ENCODE peak calls at places on chromosomes 6 and 20, in seven cellular contexts. S is stomach, I is SK-N-SH, W is transverse colon, K is tibial nerve, Q is A549, X is suprapubic skin. R is an unnamed sample.

GRCh38 chr20:58640446-58640845 is 10.6 kb upstream of the STX16 start:
- DNase-seq in Q (no peak), X (no peak), W (no peak), K (no peak), I (no peak), S (no peak), R (no peak)

GRCh38 chr20:3103369-3104032 is 19.0 kb upstream of the AVP start:
- DNase-seq in I (no peak), Q (no peak), X (no peak), W (no peak), K (no peak), S (no peak), R (no peak)

GRCh38 chr20:43383026-43383795 is 74.5 kb upstream of the SRSF6 start:
- DNase-seq in I (no peak), X (no peak), S (no peak), Q (no peak), W (no peak), K (no peak), R (no peak)

GRCh38 chr6:136598048-136598447 is 47.8 kb upstream of the MAP7 start:
- DNase-seq in I (no peak), S (no peak), W (no peak), X (no peak), K (no peak), Q (no peak), R (no peak)

GRCh38 chr20:62949153-62949821 is 3.2 kb upstream of the SLC17A9 start:
- DNase-seq in W (no peak), X (no peak), Q (no peak), S (no peak), I (no peak), K (no peak), R (no peak)

GRCh38 chr6:1335367-1336037 is 23.6 kb downstream of the FOXQ1 start:
- DNase-seq in K (no peak), S (peak), I (no peak), Q (no peak), X (no peak), W (peak), R (no peak)

GRCh38 chr6:170114956-170115855 is 175.7 kb downstream of the DLL1 start:
- DNase-seq in S (peak), K (no peak), I (peak), Q (no peak), X (peak), W (no peak), R (no peak)

GRCh38 chr6:35041086-35041855 is 99.9 kb downstream of the TCP11 start:
- DNase-seq in I (no peak), W (no peak), Q (no peak), X (no peak), K (no peak), S (no peak), R (no peak)

GRCh38 chr6:129368076-129368475 is 341.9 kb downstream of the ARHGAP18 start:
- DNase-seq in I (no peak), W (no peak), K (no peak), S (no peak), X (no peak), Q (no peak), R (no peak)

GRCh38 chr20:47230811-47231256 is 125.7 kb downstream of the ZMYND8 start:
- DNase-seq in X (no peak), Q (no peak), S (no peak), I (no peak), K (no peak), W (no peak), R (no peak)

GRCh38 chr6:5626727-5627426 is 365.6 kb downstream of the FARS2 start:
- DNase-seq in I (no peak), K (no peak), X (no peak), Q (no peak), S (no peak), W (no peak), R (no peak)

GRCh38 chr20:11492846-11493245 is 424.8 kb upstream of the BTBD3 start:
- DNase-seq in K (no peak), X (no peak), S (no peak), W (no peak), I (no peak), Q (no peak), R (no peak)

GRCh38 chr6:143999406-143999805 is 8.7 kb downstream of the PLAGL1 start:
- DNase-seq in S (no peak), Q (no peak), W (no peak), K (no peak), I (no peak), X (no peak), R (no peak)

GRCh38 chr6:43993881-43994523 is 133.2 kb downstream of the MRPL14 start:
- DNase-seq in S (no peak), X (no peak), W (no peak), I (no peak), K (no peak), Q (no peak), R (peak)

GRCh38 chr6:166675736-166676135 is 48.7 kb upstream of the RPS6KA2 start:
- DNase-seq in W (no peak), K (no peak), X (no peak), S (no peak), I (no peak), Q (no peak), R (no peak)

GRCh38 chr6:90445533-90446108 is 141.3 kb downstream of the MAP3K7 start:
- DNase-seq in X (no peak), Q (no peak), I (no peak), S (no peak), W (no peak), K (no peak), R (no peak)

GRCh38 chr20:48787861-48788375 is 39.9 kb downstream of the PREX1 start:
- DNase-seq in Q (peak), S (no peak), X (no peak), W (no peak), K (peak), I (no peak), R (no peak)

GRCh38 chr6:16345449-16346330 is 107.3 kb downstream of the GMPR start:
- DNase-seq in X (peak), K (peak), I (peak), Q (peak), S (no peak), W (no peak), R (no peak)

GRCh38 chr20:53413188-53413631 is 180.4 kb downstream of the ZNF217 start:
- DNase-seq in X (no peak), W (peak), K (no peak), I (no peak), Q (peak), S (peak), R (no peak)

GRCh38 chr20:10658876-10659632 is 14.7 kb downstream of the JAG1 start:
- DNase-seq in W (no peak), I (no peak), K (no peak), X (peak), Q (no peak), S (no peak), R (no peak)

GRCh38 chr6:28351087-28351486 is 1.3 kb downstream of the ZKSCAN3 start:
- DNase-seq in Q (no peak), X (no peak), S (peak), I (no peak), W (no peak), K (no peak), R (no peak)

DNA sequence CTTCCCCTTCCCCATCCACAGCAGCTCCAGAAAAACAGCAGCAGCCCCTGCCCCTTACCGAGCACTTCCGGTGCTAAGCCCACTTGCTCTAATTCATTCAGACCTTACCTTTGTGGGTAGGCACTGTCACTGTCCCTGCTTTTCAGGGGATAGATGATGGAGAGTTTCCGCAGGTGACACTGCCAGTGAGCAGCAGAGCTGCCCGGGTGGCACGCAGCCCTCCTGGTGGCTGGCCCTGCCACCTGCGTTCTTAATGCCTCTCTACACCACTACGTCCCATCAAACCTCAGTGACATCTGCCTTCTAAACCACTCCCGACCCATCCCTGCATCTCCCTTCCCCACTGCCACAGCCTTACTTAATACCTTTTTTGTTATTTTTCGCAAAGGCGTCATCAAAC is 89.8 kb downstream of the NFATC2 start:
- DNase-seq in I (no peak), X (no peak), S (no peak), K (no peak), W (no peak), Q (no peak), R (no peak)
- H3K27ac ChIP-seq in I (no peak), X (no peak), S (no peak), K (no peak), W (no peak), Q (no peak), R (no peak)

DNA sequence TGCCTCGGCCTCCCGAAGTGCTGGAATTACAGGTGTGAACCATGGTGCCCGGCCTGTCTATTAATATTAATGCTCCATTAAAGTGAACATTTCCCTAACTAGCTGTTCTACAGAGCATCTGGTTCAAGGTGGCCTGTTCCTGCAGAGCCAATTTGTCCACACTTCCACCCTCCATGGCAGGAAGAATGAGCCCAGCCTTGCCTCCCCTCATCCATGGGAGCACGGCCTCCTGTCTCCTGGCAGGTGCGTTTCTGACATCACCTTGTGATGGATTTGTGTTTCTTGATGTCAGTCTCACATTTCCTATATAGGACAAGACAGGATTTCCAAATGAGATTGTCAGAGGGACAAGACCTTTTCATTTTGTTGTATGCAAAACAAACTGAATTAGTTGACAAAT is 105.7 kb upstream of the FRMD1 start:
- DNase-seq in X (peak), Q (no peak), W (no peak), K (no peak), I (no peak), S (no peak), R (no peak)
- TF ChIP-seq EP300 in X (no peak), Q (no peak), W (no peak), K (no peak), I (no peak), S (no peak), R (no peak)

GRCh38 chr6:33771342-33772113 is 17.4 kb downstream of the LEMD2 start:
- DNase-seq in Q (peak), W (peak), S (peak), K (peak), X (no peak), I (peak), R (peak)

GRCh38 chr6:33769248-33769821 is 19.6 kb downstream of the LEMD2 start:
- DNase-seq in K (no peak), I (no peak), X (no peak), Q (no peak), S (no peak), W (no peak), R (no peak)

GRCh38 chr6:33770833-33771341 is 18.0 kb downstream of the LEMD2 start:
- DNase-seq in Q (no peak), I (no peak), S (no peak), W (no peak), X (no peak), K (no peak), R (no peak)

GRCh38 chr6:33768644-33769120 is 20.2 kb downstream of the LEMD2 start:
- DNase-seq in W (peak), S (peak), X (peak), Q (peak), K (peak), I (peak), R (peak)

GRCh38 chr6:33770116-33770832 is 18.7 kb downstream of the LEMD2 start:
- DNase-seq in Q (no peak), S (no peak), K (no peak), X (no peak), W (no peak), I (no peak), R (no peak)
- H3K27ac ChIP-seq in Q (peak), S (peak), K (peak), X (peak), W (peak), I (peak), R (peak)

DNA sequence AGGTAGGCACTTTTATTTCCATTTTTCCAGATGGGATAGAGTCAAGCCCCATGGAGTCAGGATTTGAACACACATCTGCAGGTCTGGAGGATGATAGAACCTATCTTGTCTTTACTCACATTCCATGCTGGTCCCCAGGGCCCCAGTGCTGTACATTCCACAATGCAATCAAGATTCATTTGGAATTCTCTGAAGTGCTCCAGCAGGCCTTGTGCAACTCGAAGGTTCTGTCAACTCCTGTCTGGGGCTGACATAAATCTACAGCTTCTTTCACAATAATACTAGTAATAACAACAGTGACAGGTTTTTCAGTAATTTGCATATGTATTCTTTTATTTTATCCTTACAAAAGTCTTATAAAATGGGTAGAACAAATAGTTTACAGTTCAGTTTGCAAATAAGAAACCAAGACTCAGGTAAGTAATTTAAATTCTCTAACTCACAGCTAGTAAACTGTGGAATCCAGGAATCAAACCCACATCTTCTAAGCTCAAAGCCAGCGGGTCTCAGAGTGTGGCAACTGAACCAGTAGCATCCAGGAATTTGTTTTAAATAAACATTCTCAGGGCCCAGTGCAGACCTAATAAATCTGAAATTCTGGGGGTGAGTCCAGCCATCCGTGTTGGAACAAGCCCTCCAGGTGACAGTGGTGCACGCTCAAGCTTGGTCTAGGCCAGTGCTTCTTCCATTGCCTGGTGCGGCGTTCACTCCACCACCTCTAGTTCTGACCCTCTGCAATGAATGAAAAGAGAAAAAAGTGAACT is 137.0 kb upstream of the TNFAIP3 start:
- DNase-seq in Q (no peak), W (no peak), S (no peak), I (no peak), K (no peak), X (no peak), R (no peak)
- TF ChIP-seq EP300 in Q (no peak), W (no peak), S (no peak), I (no peak), K (no peak), X (no peak), R (no peak)

GRCh38 chr6:138546733-138547185 is 47.5 kb upstream of the NHSL1 start:
- DNase-seq in S (no peak), I (no peak), Q (no peak), X (no peak), W (no peak), K (no peak), R (no peak)
- H3K27ac ChIP-seq in S (no peak), I (no peak), Q (peak), X (no peak), W (no peak), K (no peak), R (no peak)

GRCh38 chr20:44885392-44886275 is at the start of gene YWHAB:
- DNase-seq in X (peak), I (peak), K (peak), S (peak), W (peak), Q (peak), R (peak)
- TF ChIP-seq EP300 in X (no peak), I (no peak), K (peak), S (no peak), W (no peak), Q (no peak), R (no peak)

GRCh38 chr6:113998811-113999210 is 27.9 kb upstream of the HDAC2 start:
- DNase-seq in S (no peak), X (no peak), W (no peak), Q (no peak), I (no peak), K (no peak), R (no peak)
- H3K27ac ChIP-seq in S (no peak), X (no peak), W (no peak), Q (no peak), I (no peak), K (no peak), R (no peak)

DNA sequence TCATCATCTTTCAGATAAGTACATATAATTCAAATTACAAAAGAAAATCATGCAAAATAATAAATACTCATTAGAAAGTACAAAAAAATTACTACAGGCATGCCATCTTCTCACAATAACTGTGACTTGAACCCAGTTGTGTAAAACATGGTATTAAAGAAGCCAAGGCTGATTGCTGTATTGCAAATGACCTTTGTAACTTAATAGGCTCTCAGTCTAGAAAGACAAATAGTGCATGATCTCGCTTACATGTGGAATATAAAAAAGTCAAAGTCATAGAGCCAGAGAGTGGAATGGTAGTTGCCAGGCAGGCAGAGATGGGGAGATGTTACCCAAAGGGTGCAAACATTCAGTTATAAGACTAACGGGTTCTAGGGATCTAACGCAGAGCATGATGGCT is 626.1 kb downstream of the COL12A1 start:
- DNase-seq in S (no peak), Q (no peak), X (no peak), K (no peak), I (no peak), W (no peak), R (no peak)
- TF ChIP-seq EP300 in S (no peak), Q (no peak), X (no peak), K (no peak), I (no peak), W (no peak), R (no peak)

DNA sequence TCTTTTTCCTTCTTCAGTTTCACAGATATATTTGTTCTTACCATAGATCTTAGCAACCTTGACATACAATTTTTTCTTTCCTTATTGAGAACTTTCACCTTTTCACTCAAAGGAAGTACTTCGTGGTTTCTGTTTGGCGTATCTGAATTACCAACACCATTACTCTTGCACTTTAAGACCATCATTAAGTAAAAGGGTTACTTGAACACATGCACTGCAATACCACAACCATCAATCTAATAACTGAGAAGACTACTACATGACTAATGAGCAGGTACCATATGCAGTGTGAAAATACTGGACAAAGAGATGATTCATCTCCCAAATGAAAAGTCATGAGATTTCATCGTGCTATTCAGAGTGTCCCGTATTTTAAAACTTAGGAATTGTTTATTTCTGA is 21.7 kb upstream of the SENP6 start:
- DNase-seq in K (no peak), I (no peak), Q (no peak), X (no peak), W (no peak), S (no peak), R (no peak)
- H3K27ac ChIP-seq in K (no peak), I (no peak), Q (no peak), X (no peak), W (no peak), S (no peak), R (no peak)

R was measured in ovary.